ENCODE peak calls at places on chromosome 1, in four cellular contexts. P, L, H and I are unnamed samples.

GRCh38 chr1:150148834-150149489 is 754 bp upstream of the PLEKHO1 start:
- DNase-seq in H (no peak), P (no peak), L (no peak), I (no peak)

GRCh38 chr1:15667362-15667761 is 16.8 kb upstream of the PLEKHM2 start:
- DNase-seq in L (no peak), P (no peak), H (no peak), I (no peak)

GRCh38 chr1:227897704-227898438 is 49.9 kb downstream of the WNT9A start:
- DNase-seq in H (no peak), P (no peak), L (no peak), I (peak; percentile 25)

GRCh38 chr1:12450090-12450764 is 167.8 kb downstream of the DHRS3 start:
- DNase-seq in L (no peak), P (no peak), H (no peak), I (no peak)

GRCh38 chr1:239960387-239960786 is 131.3 kb upstream of the FMN2 start:
- DNase-seq in L (no peak), P (no peak), H (no peak), I (no peak)

GRCh38 chr1:21622466-21623315 is 46.5 kb downstream of the RAP1GAP start:
- DNase-seq in L (no peak), H (no peak), P (peak; percentile 71), I (peak; percentile 82)

GRCh38 chr1:220137006-220137794 is 43.3 kb downstream of the IARS2 start:
- DNase-seq in P (no peak), L (peak; percentile 65), H (no peak), I (no peak)

GRCh38 chr1:62687421-62687902 is 724 bp downstream of the DOCK7 start:
- DNase-seq in L (peak; percentile 44), H (no peak), P (peak; percentile 49), I (peak; percentile 48)

GRCh38 chr1:43352351-43352705 is 6.5 kb upstream of the CDC20 start:
- DNase-seq in H (no peak), L (no peak), P (no peak), I (no peak)

GRCh38 chr1:39405358-39405757 is 86.1 kb upstream of the BMP8A start:
- DNase-seq in P (no peak), H (no peak), L (no peak), I (no peak)

GRCh38 chr1:16925635-16926490 is 4.1 kb downstream of the CROCC start:
- DNase-seq in P (peak; percentile 41), H (no peak), L (no peak), I (no peak)

GRCh38 chr1:205756552-205756951 is 6.6 kb upstream of the NUCKS1 start:
- DNase-seq in H (no peak), P (no peak), L (no peak), I (no peak)

GRCh38 chr1:23537296-23537993 is 6.4 kb upstream of the E2F2 start:
- DNase-seq in H (no peak), P (no peak), L (no peak), I (no peak)

GRCh38 chr1:211285196-211285595 is 26.0 kb downstream of the RCOR3 start:
- DNase-seq in L (peak; percentile 16), H (no peak), P (no peak), I (no peak)

GRCh38 chr1:10679521-10680220 is 116.8 kb downstream of the CASZ1 start:
- DNase-seq in P (no peak), L (peak; percentile 63), H (no peak), I (no peak)

GRCh38 chr1:13731897-13732296 is 31.9 kb downstream of the PRDM2 start:
- DNase-seq in P (no peak), H (no peak), L (no peak), I (no peak)

GRCh38 chr1:210448293-210448892 is 119.7 kb downstream of the HHAT start:
- DNase-seq in L (peak; percentile 70), P (peak; percentile 34), H (no peak), I (no peak)

GRCh38 chr1:187509091-187509490 is 680.3 kb downstream of the PLA2G4A start:
- DNase-seq in P (no peak), H (no peak), L (peak; percentile 4), I (no peak)

GRCh38 chr1:68384872-68385390 is 64.8 kb downstream of the RPE65 start:
- DNase-seq in L (peak; percentile 77), H (peak; percentile 40), P (no peak), I (no peak)

GRCh38 chr1:175633801-175634200 is 109.6 kb downstream of the TNR start:
- DNase-seq in H (no peak), L (no peak), P (no peak), I (no peak)

GRCh38 chr1:74427676-74428075 is 84.7 kb downstream of the LRRC53 start:
- DNase-seq in L (no peak), H (no peak), P (no peak), I (no peak)

GRCh38 chr1:100523038-100523649 is 14.8 kb upstream of the GPR88 start:
- DNase-seq in P (peak; percentile 37), H (no peak), L (no peak), I (no peak)

DNA sequence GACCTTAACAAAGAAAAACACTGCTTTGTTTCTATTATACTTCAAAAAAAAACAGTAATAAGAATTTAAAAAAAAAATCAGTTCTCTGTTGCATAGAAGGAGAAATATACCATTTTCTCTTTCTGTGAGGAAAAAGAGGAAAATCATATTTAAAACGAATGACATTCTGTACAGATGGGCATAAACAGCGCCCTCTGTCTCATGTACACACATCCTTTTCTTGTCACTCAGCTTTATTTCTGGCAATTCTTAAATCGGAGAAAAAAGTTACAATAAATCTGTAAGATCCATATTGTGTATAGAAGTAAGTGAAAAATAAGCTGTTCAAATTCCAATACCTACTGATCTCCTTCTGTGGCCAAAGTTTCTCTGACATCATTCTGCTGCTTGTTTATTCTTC is 245.4 kb downstream of the SMYD3 start:
- DNase-seq in H (no peak), P (no peak), L (peak; percentile 3), I (no peak)
- TF ChIP-seq CTCF in H (no peak), P (no peak), L (peak; percentile 24), I (no peak)

GRCh38 chr1:212600071-212600915 is 8.3 kb upstream of the ATF3 start:
- DNase-seq in L (no peak), H (no peak), P (no peak), I (no peak)

GRCh38 chr1:212595787-212596714 is 12.5 kb upstream of the ATF3 start:
- DNase-seq in H (peak; percentile 98), P (peak; percentile 76), L (peak; percentile 83), I (no peak)

GRCh38 chr1:212596798-212597197 is 11.8 kb upstream of the ATF3 start:
- DNase-seq in H (no peak), P (no peak), L (no peak), I (no peak)

GRCh38 chr1:212595229-212595628 is 13.3 kb upstream of the ATF3 start:
- DNase-seq in P (no peak), L (no peak), H (no peak), I (no peak)

GRCh38 chr1:212597495-212597894 is 11.1 kb upstream of the ATF3 start:
- DNase-seq in P (no peak), L (no peak), H (no peak), I (no peak)
- TF ChIP-seq CTCF in P (no peak), L (no peak), H (no peak), I (no peak)

GRCh38 chr1:55844322-55844721 is 629.2 kb upstream of the USP24 start:
- DNase-seq in H (no peak), L (no peak), P (no peak), I (no peak)

DNA sequence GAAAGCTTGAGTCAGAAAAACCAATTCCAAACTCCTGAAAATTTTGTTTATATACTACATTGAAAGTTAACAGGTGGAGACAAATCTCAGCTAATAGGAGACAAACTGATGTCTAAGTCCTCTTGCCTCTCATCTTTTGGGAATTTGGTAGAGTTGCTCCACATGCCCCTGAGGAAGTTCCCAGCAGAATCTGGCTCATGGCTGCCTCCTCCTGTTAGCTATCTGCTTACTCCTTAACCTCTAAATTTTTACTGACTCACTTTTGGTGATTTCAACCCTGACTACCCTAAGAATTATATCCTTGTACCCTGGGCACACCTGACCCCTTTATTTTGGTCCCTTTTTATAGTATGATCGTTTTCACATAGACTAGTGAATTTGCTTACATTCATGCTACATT is 633.7 kb upstream of the USP24 start:
- DNase-seq in P (no peak), H (no peak), L (peak; percentile 57), I (no peak)
- TF ChIP-seq CTCF in P (no peak), H (peak; percentile 51), L (peak; percentile 45), I (no peak)

GRCh38 chr1:221758455-221758854 is 16.6 kb upstream of the DUSP10 start:
- DNase-seq in H (no peak), P (no peak), L (no peak), I (no peak)
- TF ChIP-seq CTCF in H (no peak), P (no peak), L (no peak), I (no peak)

GRCh38 chr1:118826669-118827068 is 161.5 kb downstream of the TBX15 start:
- DNase-seq in L (no peak), H (no peak), P (no peak), I (no peak)
- TF ChIP-seq CTCF in L (no peak), H (no peak), P (no peak), I (no peak)